ENCODE peak calls at places on chromosomes 6 and 20, in five cellular contexts. I is IMR-90, U is fibroblast of pulmonary artery, T is fibroblast of the aortic adventitia, V is ovary. Z is an unnamed sample.

GRCh38 chr6:106538145-106538544 is 91.2 kb downstream of the RTN4IP1 start:
- DNase-seq in I (no peak), U (no peak), T (no peak), V (no peak), Z (no peak)

GRCh38 chr6:22821664-22822320 is 252.4 kb downstream of the HDGFL1 start:
- DNase-seq in I (peak; percentile 61), U (peak; percentile 43), T (peak; percentile 35), V (no peak), Z (no peak)

GRCh38 chr6:138105880-138106664 is 1.1 kb downstream of the PERP start:
- DNase-seq in I (peak; percentile 15), U (no peak), T (peak; percentile 16), V (no peak), Z (no peak)

GRCh38 chr6:130417951-130418350 is 52.1 kb downstream of the TMEM200A start:
- DNase-seq in I (peak; percentile 74), U (peak; percentile 62), T (peak; percentile 88), V (no peak), Z (peak; percentile 9)

GRCh38 chr6:14661188-14661587 is 543.6 kb downstream of the CD83 start:
- DNase-seq in I (peak; percentile 89), U (peak; percentile 56), T (peak; percentile 29), V (no peak), Z (peak; percentile 39)

GRCh38 chr6:98836025-98836961 is 1.9 kb downstream of the POU3F2 start:
- DNase-seq in I (no peak), U (no peak), T (no peak), V (peak; percentile 13), Z (no peak)

GRCh38 chr6:75968143-75968542 is 104.3 kb downstream of the IMPG1 start:
- DNase-seq in I (no peak), U (no peak), T (no peak), V (no peak), Z (no peak)

GRCh38 chr6:42400031-42400760 is 51.5 kb downstream of the TRERF1 start:
- DNase-seq in I (no peak), U (no peak), T (no peak), V (no peak), Z (no peak)

GRCh38 chr6:120894077-120894476 is 440.2 kb downstream of the TBC1D32 start:
- DNase-seq in I (no peak), U (no peak), T (no peak), V (no peak), Z (no peak)

GRCh38 chr6:147793871-147794643 is 285.6 kb downstream of the SAMD5 start:
- DNase-seq in I (no peak), U (no peak), T (no peak), V (no peak), Z (no peak)

GRCh38 chr6:163585932-163586437 is 171.5 kb downstream of the QKI start:
- DNase-seq in I (peak; percentile 93), U (peak; percentile 96), T (peak; percentile 90), V (no peak), Z (peak; percentile 84)

GRCh38 chr6:131488780-131489179 is 84.2 kb upstream of the ARG1 start:
- DNase-seq in I (peak; percentile 1), U (no peak), T (no peak), V (no peak), Z (peak; percentile 68)

GRCh38 chr20:53081916-53082863 is 110.0 kb downstream of the TSHZ2 start:
- DNase-seq in I (no peak), U (no peak), T (no peak), V (no peak), Z (peak; percentile 62)

GRCh38 chr6:97572943-97573342 is 289.9 kb upstream of the MMS22L start:
- DNase-seq in I (no peak), U (no peak), T (no peak), V (no peak), Z (peak; percentile 3)

GRCh38 chr6:4506221-4506620 is 270.0 kb upstream of the CDYL start:
- DNase-seq in I (no peak), U (no peak), T (peak; percentile 4), V (no peak), Z (no peak)

GRCh38 chr6:157764346-157765068 is 58.5 kb upstream of the SNX9 start:
- DNase-seq in I (peak; percentile 100), U (peak; percentile 100), T (peak; percentile 100), V (peak; percentile 55), Z (peak; percentile 100)

GRCh38 chr6:17919494-17919893 is 67.9 kb downstream of the KIF13A start:
- DNase-seq in I (no peak), U (no peak), T (no peak), V (no peak), Z (no peak)

GRCh38 chr6:124099520-124099919 is 295.9 kb downstream of the NKAIN2 start:
- DNase-seq in I (no peak), U (no peak), T (no peak), V (no peak), Z (no peak)

GRCh38 chr20:61808497-61808896 is 257.2 kb downstream of the TAF4 start:
- DNase-seq in I (no peak), U (no peak), T (no peak), V (no peak), Z (no peak)

GRCh38 chr20:41387433-41387832 is 20.8 kb upstream of the EMILIN3 start:
- DNase-seq in I (no peak), U (no peak), T (no peak), V (no peak), Z (no peak)

GRCh38 chr6:144418969-144419545 is 133.9 kb downstream of the UTRN start:
- DNase-seq in I (no peak), U (no peak), T (no peak), V (no peak), Z (no peak)

GRCh38 chr20:1663917-1664316 is 6.3 kb upstream of the SIRPG start:
- DNase-seq in I (peak; percentile 1), U (no peak), T (peak; percentile 3), V (no peak), Z (peak; percentile 51)

GRCh38 chr6:84390334-84390733 is 162.9 kb upstream of the CEP162 start:
- DNase-seq in I (no peak), U (no peak), T (no peak), V (no peak), Z (no peak)

GRCh38 chr6:70424296-70424695 is 11.0 kb downstream of the FAM135A start:
- DNase-seq in I (no peak), U (no peak), T (no peak), V (no peak), Z (no peak)

GRCh38 chr6:151229401-151230276 is 10.1 kb upstream of the AKAP12 start:
- DNase-seq in I (no peak), U (no peak), T (no peak), V (no peak), Z (no peak)

GRCh38 chr6:89239338-89239737 is 22.2 kb upstream of the GABRR1 start:
- DNase-seq in I (no peak), U (no peak), T (no peak), V (no peak), Z (no peak)

GRCh38 chr6:159720708-159721107 is 6.6 kb upstream of the WTAP start:
- DNase-seq in I (no peak), U (peak; percentile 47), T (peak; percentile 51), V (no peak), Z (peak; percentile 62)

GRCh38 chr6:149233056-149233715 is 84.3 kb upstream of the TAB2 start:
- DNase-seq in I (peak; percentile 93), U (peak; percentile 86), T (peak; percentile 91), V (no peak), Z (peak; percentile 87)

GRCh38 chr6:9161731-9162130 is 726.4 kb upstream of the SLC35B3 start:
- DNase-seq in I (no peak), U (no peak), T (no peak), V (no peak), Z (no peak)

DNA sequence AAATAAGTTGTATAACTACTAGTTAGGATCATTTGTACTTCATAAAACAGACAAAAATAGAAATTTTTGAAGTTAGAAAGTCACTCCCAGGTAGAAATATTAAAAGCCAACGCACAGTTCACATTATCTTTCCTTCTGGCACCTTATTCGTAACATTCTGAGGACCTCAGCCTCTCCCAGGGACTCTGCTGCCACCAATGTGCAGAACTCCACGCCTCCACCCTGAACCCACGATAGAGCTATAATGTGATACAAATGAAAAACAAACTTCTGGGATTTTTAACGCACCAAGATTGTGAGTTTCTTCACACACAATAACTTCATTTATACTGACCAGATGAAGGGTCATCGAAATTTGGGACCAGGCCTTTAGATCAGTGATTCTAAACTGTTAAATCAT is 9.5 kb downstream of the BMP7 start:
- DNase-seq in I (no peak), U (no peak), T (no peak), V (no peak), Z (no peak)
- TF ChIP-seq CTCF in I (no peak), U (no peak), T (no peak), V (no peak), Z (no peak)

GRCh38 chr6:32570363-32570905 is 19.2 kb downstream of the HLA-DRB1 start:
- DNase-seq in I (no peak), U (no peak), T (no peak), V (no peak), Z (no peak)
- H3K4me3 ChIP-seq in I (no peak overlapping the region), U (no peak overlapping the region), T (no peak overlapping the region), V (no peak overlapping the region), Z (no peak overlapping the region)

DNA sequence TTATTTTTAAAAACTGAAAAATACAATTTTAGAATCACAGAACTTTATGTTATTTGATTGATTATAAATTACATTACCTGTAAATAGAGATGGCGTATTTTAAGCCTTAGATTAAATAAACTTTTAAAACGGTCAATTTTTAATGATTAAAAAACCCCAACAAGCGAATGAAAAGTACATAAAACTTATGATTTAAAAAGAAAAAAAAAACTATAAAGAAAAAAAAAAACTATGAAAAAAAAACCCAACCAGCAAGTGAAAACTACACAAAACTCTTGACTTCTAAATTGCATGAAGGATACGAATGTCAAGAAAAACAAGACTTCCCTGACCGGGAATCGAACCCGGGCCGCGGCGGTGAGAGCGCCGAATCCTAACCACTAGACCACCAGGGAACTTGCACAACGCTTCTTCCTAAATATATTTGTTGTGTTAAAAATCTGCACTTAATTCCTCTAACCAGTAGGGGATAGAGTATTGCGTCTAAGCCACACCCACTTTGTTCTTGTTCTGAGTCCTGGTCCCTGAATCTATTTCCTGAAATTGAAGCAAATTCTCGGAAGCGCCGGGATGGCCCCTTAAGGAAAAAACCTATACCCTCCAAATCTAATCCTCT is 10.7 kb upstream of the NCOA7 start:
- DNase-seq in I (peak; percentile 92), U (peak; percentile 96), T (peak; percentile 97), V (peak; percentile 94), Z (peak; percentile 88)
- TF ChIP-seq CTCF in I (peak; percentile 28), U (peak; percentile 21), T (peak; percentile 48), V (peak; percentile 65), Z (peak; percentile 36)

GRCh38 chr20:10676518-10676917 is 2.7 kb upstream of the JAG1 start:
- DNase-seq in I (no peak), U (no peak), T (no peak), V (no peak), Z (no peak)

GRCh38 chr20:10673831-10674683 is at the start of gene JAG1:
- DNase-seq in I (peak; percentile 95), U (peak; percentile 96), T (peak; percentile 94), V (peak; percentile 95), Z (peak; percentile 97)

GRCh38 chr20:10674684-10675455 is 1.1 kb upstream of the JAG1 start:
- DNase-seq in I (peak; percentile 66), U (peak; percentile 77), T (peak; percentile 74), V (peak; percentile 85), Z (peak; percentile 75)

GRCh38 chr20:10673176-10673830 is 496 bp downstream of the JAG1 start:
- DNase-seq in I (no peak), U (no peak), T (no peak), V (peak; percentile 65), Z (no peak)

DNA sequence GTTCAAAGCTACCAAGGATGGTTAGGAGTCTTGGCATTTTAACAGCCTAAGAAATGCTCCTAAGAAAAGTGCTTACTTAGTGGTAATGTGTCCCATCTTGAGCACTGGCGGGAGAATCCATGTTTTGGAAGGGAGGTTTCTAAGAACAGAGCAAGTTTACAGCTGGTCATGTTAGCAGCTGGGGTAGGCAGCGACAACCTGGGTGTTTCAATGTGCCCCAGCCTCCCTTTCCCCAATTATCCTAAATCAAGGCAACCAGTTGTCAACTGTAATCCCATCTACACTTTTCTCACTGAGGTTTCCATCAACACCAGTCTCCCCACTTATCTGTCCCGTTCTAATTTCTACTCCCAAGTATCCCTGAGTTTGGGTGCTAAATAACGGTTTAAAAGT is 1.7 kb upstream of the JAG1 start:
- DNase-seq in I (no peak), U (no peak), T (no peak), V (no peak), Z (no peak)
- H3K4me3 ChIP-seq in I (no peak overlapping the region), U (no peak overlapping the region), T (peak overlapping the region; percentile 37), V (no peak overlapping the region), Z (peak overlapping the region; percentile 98)

Z was measured in epithelial cell of esophagus.